ENCODE peak calls at places on chromosome 17, in four cellular contexts. One of them, this sample, is unnamed.
A peak's percentile ranks its signal among the peaks of the same experiment; 100 is the strongest.

GRCh38 chr17:68431661-68432071 is 25.6 kb downstream of the WIPI1 start:
- DNase-seq in HepG2: peak; percentile 25
- DNase-seq in GM12878: no peak
- DNase-seq in IMR-90: peak; percentile 23
- DNase-seq in this sample: peak; percentile 38

GRCh38 chr17:3690094-3690715 is 5.8 kb downstream of the P2RX5 start:
- DNase-seq in IMR-90: no peak
- DNase-seq in HepG2: no peak
- DNase-seq in GM12878: no peak
- DNase-seq in this sample: no peak

GRCh38 chr17:77435272-77436057 is 294.7 kb downstream of the SEC14L1 start:
- DNase-seq in IMR-90: no peak
- DNase-seq in HepG2: no peak
- DNase-seq in GM12878: no peak
- DNase-seq in this sample: no peak

GRCh38 chr17:28216528-28216927 is 102.5 kb upstream of the TMEM97 start:
- DNase-seq in HepG2: no peak
- DNase-seq in IMR-90: peak; percentile 49
- DNase-seq in GM12878: no peak
- DNase-seq in this sample: no peak

GRCh38 chr17:77451894-77452852 is 311.4 kb downstream of the SEC14L1 start:
- DNase-seq in GM12878: no peak
- DNase-seq in HepG2: peak; percentile 75
- DNase-seq in IMR-90: peak; percentile 72
- DNase-seq in this sample: peak; percentile 45

GRCh38 chr17:74157366-74157765 is 46.1 kb upstream of the RPL38 start:
- DNase-seq in GM12878: no peak
- DNase-seq in IMR-90: no peak
- DNase-seq in HepG2: no peak
- DNase-seq in this sample: no peak

GRCh38 chr17:69588739-69589334 is 174.3 kb downstream of the MAP2K6 start:
- DNase-seq in IMR-90: no peak
- DNase-seq in HepG2: no peak
- DNase-seq in GM12878: no peak
- DNase-seq in this sample: no peak

GRCh38 chr17:19979917-19980770 is 2.5 kb upstream of the AKAP10 start:
- DNase-seq in IMR-90: no peak
- DNase-seq in GM12878: no peak
- DNase-seq in HepG2: no peak
- DNase-seq in this sample: no peak

GRCh38 chr17:77553459-77554066 is 404.9 kb upstream of the TNRC6C start:
- DNase-seq in HepG2: no peak
- DNase-seq in IMR-90: no peak
- DNase-seq in GM12878: no peak
- DNase-seq in this sample: no peak

DNA sequence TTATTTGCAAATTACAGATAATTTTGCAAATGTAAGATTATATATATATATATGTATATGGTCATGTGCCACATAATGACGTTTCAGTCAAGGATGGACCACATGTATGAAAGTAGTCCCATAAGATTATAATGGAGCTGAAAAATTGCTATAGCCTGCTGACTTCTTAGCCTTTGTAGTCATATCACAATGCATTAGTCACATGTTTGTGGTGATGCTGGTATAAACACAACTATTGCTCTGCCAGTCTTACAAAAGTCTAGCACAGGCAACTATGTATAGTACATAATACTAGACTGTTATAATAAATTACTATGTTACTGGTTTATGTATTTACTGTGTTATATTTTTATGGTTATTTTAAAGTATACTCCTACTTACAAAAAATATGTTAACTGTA is 444.3 kb downstream of the KCNJ2 start:
- DNase-seq in IMR-90: no peak
- DNase-seq in HepG2: no peak
- DNase-seq in GM12878: no peak
- DNase-seq in this sample: no peak
- TF ChIP-seq MXI1 in IMR-90: no peak
- TF ChIP-seq MXI1 in HepG2: no peak
- TF ChIP-seq MXI1 in GM12878: no peak
- TF ChIP-seq MXI1 in this sample: no peak

GRCh38 chr17:75523647-75524046 is 1.9 kb upstream of the LLGL2 start:
- DNase-seq in HepG2: no peak
- DNase-seq in IMR-90: no peak
- DNase-seq in GM12878: no peak
- DNase-seq in this sample: no peak

GRCh38 chr17:75525806-75526554 is 483 bp downstream of the LLGL2 start:
- DNase-seq in HepG2: peak; percentile 54
- DNase-seq in IMR-90: no peak
- DNase-seq in GM12878: no peak
- DNase-seq in this sample: peak; percentile 30

GRCh38 chr17:75524269-75524970 is 1.1 kb upstream of the LLGL2 start:
- DNase-seq in IMR-90: no peak
- DNase-seq in HepG2: no peak
- DNase-seq in GM12878: no peak
- DNase-seq in this sample: no peak

GRCh38 chr17:75524971-75525805 is at the start of gene LLGL2:
- DNase-seq in GM12878: no peak
- DNase-seq in HepG2: peak; percentile 83
- DNase-seq in IMR-90: peak; percentile 11
- DNase-seq in this sample: peak; percentile 97

GRCh38 chr17:75526555-75527270 is 1.2 kb downstream of the LLGL2 start:
- DNase-seq in GM12878: no peak
- DNase-seq in HepG2: no peak
- DNase-seq in IMR-90: no peak
- DNase-seq in this sample: no peak
- TF ChIP-seq POLR2A in GM12878: no peak
- TF ChIP-seq POLR2A in HepG2: no peak
- TF ChIP-seq POLR2A in IMR-90: no peak
- TF ChIP-seq POLR2A in this sample: no peak

GRCh38 chr17:70636517-70637133 is 467.3 kb downstream of the KCNJ2 start:
- DNase-seq in IMR-90: peak; percentile 46
- DNase-seq in GM12878: no peak
- DNase-seq in HepG2: peak; percentile 29
- DNase-seq in this sample: peak; percentile 18
- TF ChIP-seq MXI1 in IMR-90: no peak
- TF ChIP-seq MXI1 in GM12878: no peak
- TF ChIP-seq MXI1 in HepG2: no peak
- TF ChIP-seq MXI1 in this sample: no peak

GRCh38 chr17:55420067-55420775 is 1.4 kb downstream of the MMD start:
- DNase-seq in IMR-90: no peak
- DNase-seq in HepG2: no peak
- DNase-seq in GM12878: no peak
- DNase-seq in this sample: no peak

GRCh38 chr17:55423535-55423934 is 1.9 kb upstream of the MMD start:
- DNase-seq in IMR-90: no peak
- DNase-seq in HepG2: no peak
- DNase-seq in GM12878: no peak
- DNase-seq in this sample: no peak

GRCh38 chr17:55420776-55421178 is 858 bp downstream of the MMD start:
- DNase-seq in HepG2: no peak
- DNase-seq in IMR-90: no peak
- DNase-seq in GM12878: no peak
- DNase-seq in this sample: peak; percentile 27

GRCh38 chr17:55418369-55419268 is 3.0 kb downstream of the MMD start:
- DNase-seq in IMR-90: no peak
- DNase-seq in HepG2: no peak
- DNase-seq in GM12878: no peak
- DNase-seq in this sample: no peak

DNA sequence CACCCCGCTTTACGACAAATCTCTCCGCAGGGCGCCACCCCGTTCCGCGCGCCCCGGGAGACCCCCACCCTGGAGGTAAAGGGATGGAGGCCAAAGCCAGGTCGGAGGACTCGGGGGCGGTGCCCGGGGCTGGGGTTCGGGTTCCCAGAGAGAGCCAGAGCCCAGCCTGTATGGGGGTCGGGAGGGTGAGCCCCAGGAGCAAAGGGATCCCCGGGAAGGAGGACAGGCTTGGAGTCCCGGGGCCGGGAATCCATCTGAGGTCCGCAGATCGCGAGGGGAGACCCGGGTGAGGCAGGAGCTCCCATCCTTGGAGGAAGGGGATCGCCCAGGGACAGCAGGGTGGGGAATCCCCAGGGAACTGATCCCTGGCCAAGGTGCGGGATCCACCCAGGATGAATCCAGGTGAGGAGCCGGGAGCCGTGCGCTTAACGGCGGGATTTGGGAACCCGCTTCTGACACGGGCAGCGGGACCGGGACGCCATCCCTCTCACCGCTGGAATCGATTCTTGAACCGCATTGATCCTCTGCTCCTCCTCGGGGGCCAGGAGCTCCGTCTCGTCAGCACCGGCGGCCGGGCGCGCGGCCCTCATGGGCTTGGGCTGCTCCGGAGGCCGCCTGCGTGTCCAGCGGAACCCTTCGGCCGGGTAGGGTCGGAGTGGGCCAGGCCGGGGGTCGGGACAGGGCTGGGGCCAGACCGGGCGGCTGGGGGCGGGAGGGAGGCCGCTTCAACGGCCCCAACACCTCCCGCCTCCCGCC is at the start of gene MMD:
- DNase-seq in IMR-90: no peak
- DNase-seq in HepG2: no peak
- DNase-seq in GM12878: no peak
- DNase-seq in this sample: peak; percentile 41
- TF ChIP-seq POLR2A in IMR-90: no peak
- TF ChIP-seq POLR2A in HepG2: peak; percentile 52
- TF ChIP-seq POLR2A in GM12878: peak; percentile 67
- TF ChIP-seq POLR2A in this sample: peak; percentile 62